ENCODE peak calls at places on chromosome 16, in five cellular contexts. O, A, X, S and T are unnamed samples.

GRCh38 chr16:89373355-89374110 is 116.8 kb downstream of the ANKRD11 start:
- DNase-seq in A (no peak), S (peak; percentile 91), X (no peak), O (no peak), T (no peak)

GRCh38 chr16:67247698-67248400 is 568 bp upstream of the FHOD1 start:
- DNase-seq in O (no peak), S (no peak), X (no peak), A (no peak), T (no peak)

GRCh38 chr16:22264786-22265185 is 32.4 kb upstream of the POLR3E start:
- DNase-seq in A (no peak), S (no peak), O (no peak), X (no peak), T (no peak)

GRCh38 chr16:75340715-75341500 is 89.5 kb upstream of the BCAR1 start:
- DNase-seq in A (no peak), S (peak; percentile 37), X (no peak), O (no peak), T (peak; percentile 67)

GRCh38 chr16:68289621-68290329 is 21.0 kb downstream of the SLC7A6OS start:
- DNase-seq in S (peak; percentile 61), X (no peak), A (no peak), O (peak; percentile 47), T (peak; percentile 31)

GRCh38 chr16:81609323-81609892 is 164.8 kb downstream of the CMIP start:
- DNase-seq in X (no peak), S (no peak), O (no peak), A (no peak), T (no peak)

GRCh38 chr16:68839831-68840230 is 3.5 kb upstream of the TANGO6 start:
- DNase-seq in S (no peak), A (no peak), X (no peak), O (no peak), T (peak; percentile 41)

GRCh38 chr16:48350716-48351115 is 34.5 kb downstream of the SIAH1 start:
- DNase-seq in X (no peak), A (no peak), S (no peak), O (no peak), T (no peak)

GRCh38 chr16:82652826-82653225 is 26.1 kb downstream of the CDH13 start:
- DNase-seq in S (no peak), X (no peak), O (no peak), A (no peak), T (no peak)

GRCh38 chr16:54542805-54543504 is 256.4 kb upstream of the IRX3 start:
- DNase-seq in O (no peak), S (no peak), A (no peak), X (no peak), T (no peak)

GRCh38 chr16:57303021-57303909 is 18.8 kb upstream of the PLLP start:
- DNase-seq in O (no peak), S (no peak), A (no peak), X (no peak), T (no peak)

GRCh38 chr16:30715777-30716445 is 16.9 kb downstream of the SRCAP start:
- DNase-seq in O (peak; percentile 79), X (no peak), A (no peak), S (peak; percentile 75), T (no peak)

GRCh38 chr16:77359065-77359502 is 75.8 kb downstream of the ADAMTS18 start:
- DNase-seq in O (no peak), X (no peak), A (no peak), S (peak; percentile 89), T (no peak)

GRCh38 chr16:70737377-70738082 is 51.7 kb upstream of the MTSS2 start:
- DNase-seq in S (peak; percentile 59), O (peak; percentile 93), A (peak; percentile 61), X (no peak), T (peak; percentile 97)

GRCh38 chr16:72859581-72859980 is 188.3 kb downstream of the ZFHX3 start:
- DNase-seq in O (no peak), S (no peak), X (no peak), A (no peak), T (no peak)

GRCh38 chr16:31876955-31877828 is 3.6 kb downstream of the ZNF267 start:
- DNase-seq in X (no peak), S (peak; percentile 96), O (peak; percentile 90), A (no peak), T (peak; percentile 66)

GRCh38 chr16:10564591-10564990 is 15.8 kb downstream of the EMP2 start:
- DNase-seq in S (no peak), O (no peak), X (no peak), A (no peak), T (no peak)

GRCh38 chr16:85490971-85491771 is 122.0 kb upstream of the GSE1 start:
- DNase-seq in X (peak; percentile 55), S (no peak), O (no peak), A (peak; percentile 17), T (no peak)

GRCh38 chr16:70638814-70639792 is 7.3 kb upstream of the IL34 start:
- DNase-seq in X (no peak), A (no peak), S (peak; percentile 88), O (no peak), T (no peak)

GRCh38 chr16:21158208-21159110 is at the start of gene LDAF1:
- DNase-seq in S (peak; percentile 69), O (peak; percentile 78), X (peak; percentile 91), A (peak; percentile 47), T (no peak)

GRCh38 chr16:23339781-23340180 is 37.7 kb downstream of the SCNN1B start:
- DNase-seq in S (no peak), A (no peak), O (no peak), X (no peak), T (no peak)

GRCh38 chr16:48188449-48189102 is 32.8 kb upstream of the ABCC12 start:
- DNase-seq in S (peak; percentile 15), X (no peak), A (no peak), O (peak; percentile 65), T (no peak)

GRCh38 chr16:67542464-67542863 is 13.8 kb downstream of the RIPOR1 start:
- DNase-seq in A (peak; percentile 63), O (peak; percentile 86), S (peak; percentile 79), X (no peak), T (no peak)

GRCh38 chr16:64864232-64864803 is 257.5 kb downstream of the CDH11 start:
- DNase-seq in S (peak; percentile 96), A (no peak), X (no peak), O (no peak), T (peak; percentile 83)